ENCODE peak calls at places on chromosomes 12 and 14, in four cellular contexts. T is activated CD4-positive, alpha-beta memory T cell treated with anti-CD3 and anti-CD28 coated beads for 36 hours; Z is HT1080; C is foreskin fibroblast. F is an unnamed sample.

GRCh38 chr12:2997989-2998670 is 38.9 kb downstream of the TEAD4 start:
- DNase-seq in T (no peak), Z (no peak), C (no peak), F (no peak)

GRCh38 chr12:115398311-115398781 is 714.4 kb upstream of the TBX3 start:
- DNase-seq in T (no peak), Z (peak), C (peak), F (no peak)

GRCh38 chr12:46164186-46164585 is 104.7 kb downstream of the SLC38A1 start:
- DNase-seq in T (no peak), Z (no peak), C (no peak), F (no peak)

GRCh38 chr14:21308132-21308478 is 28.2 kb downstream of the RPGRIP1 start:
- DNase-seq in T (no peak), Z (no peak), C (no peak), F (no peak)

GRCh38 chr14:52835122-52835903 is 43.9 kb upstream of the GNPNAT1 start:
- DNase-seq in T (no peak), Z (peak), C (peak), F (peak)

GRCh38 chr12:113261847-113262470 is 40.7 kb downstream of the TPCN1 start:
- DNase-seq in T (peak), Z (peak), C (peak), F (no peak)

GRCh38 chr12:26628234-26628633 is 204.8 kb downstream of the ITPR2 start:
- DNase-seq in T (no peak), Z (no peak), C (peak), F (no peak)

GRCh38 chr14:52987042-52987441 is 36.2 kb upstream of the FERMT2 start:
- DNase-seq in T (no peak), Z (no peak), C (no peak), F (no peak)

GRCh38 chr12:94721173-94721572 is 70.8 kb upstream of the TMCC3 start:
- DNase-seq in T (no peak), Z (no peak), C (no peak), F (no peak)

GRCh38 chr12:122609696-122610095 is 82.6 kb downstream of the KNTC1 start:
- DNase-seq in T (no peak), Z (no peak), C (no peak), F (no peak)

GRCh38 chr12:121218588-121219352 is 8.8 kb downstream of the P2RX4 start:
- DNase-seq in T (no peak), Z (no peak), C (no peak), F (no peak)

GRCh38 chr12:112001555-112001954 is 11.4 kb downstream of the TMEM116 start:
- DNase-seq in T (no peak), Z (no peak), C (no peak), F (no peak)

GRCh38 chr12:131046813-131047788 is 93.4 kb downstream of the ADGRD1 start:
- DNase-seq in T (peak), Z (no peak), C (no peak), F (no peak)

GRCh38 chr14:103126088-103126872 is 3.0 kb downstream of the TNFAIP2 start:
- DNase-seq in T (no peak), Z (no peak), C (no peak), F (no peak)

GRCh38 chr12:70398002-70398401 is 31.9 kb downstream of the KCNMB4 start:
- DNase-seq in T (no peak), Z (no peak), C (no peak), F (peak)

GRCh38 chr12:54394281-54394719 is 9.8 kb upstream of the ZNF385A start:
- DNase-seq in T (peak), Z (peak), C (peak), F (peak)

GRCh38 chr12:72072613-72073212 is 134.1 kb downstream of the TPH2 start:
- DNase-seq in T (no peak), Z (no peak), C (no peak), F (no peak)